ENCODE peak calls at places on chromosome 17, in five cellular contexts. G is neural progenitor cell, P is GM23248, K is GM23338, W is PC-3. M is an unnamed sample. For H3F3A, the result is how much of the 10 kb centered on the place peaks cover.

GRCh38 chr17:36674278-36674650 is 72.9 kb downstream of the MRM1 start:
- DNase-seq in G (no peak), K (no peak), W (no peak), P (no peak), M (no peak)

GRCh38 chr17:35438433-35438832 is 6.1 kb upstream of the SLFN12 start:
- DNase-seq in K (no peak), G (no peak), W (no peak), P (no peak), M (no peak)

GRCh38 chr17:31007695-31008373 is 37.0 kb downstream of the RNF135 start:
- DNase-seq in G (no peak), W (no peak), P (no peak), K (no peak), M (no peak)

GRCh38 chr17:42067371-42068180 is 17.2 kb upstream of the C17orf113 start:
- DNase-seq in G (peak), W (peak), P (peak), K (peak), M (peak)

GRCh38 chr17:75346906-75347305 is 57.7 kb upstream of the SLC25A19 start:
- DNase-seq in G (peak), K (peak), W (no peak), P (peak), M (peak)

GRCh38 chr17:35944151-35944550 is 638 bp upstream of the LYZL6 start:
- DNase-seq in K (no peak), P (no peak), W (no peak), G (no peak), M (no peak)

GRCh38 chr17:31678431-31678830 is 180.6 kb downstream of the COPRS start:
- DNase-seq in W (peak), G (no peak), P (peak), K (no peak), M (peak)

GRCh38 chr17:45948881-45949624 is 50.0 kb upstream of the STH start:
- DNase-seq in G (peak), P (peak), K (peak), W (peak), M (peak)

GRCh38 chr17:50593321-50593720 is 32.8 kb downstream of the CACNA1G start:
- DNase-seq in W (no peak), P (no peak), G (peak), K (peak), M (no peak)

GRCh38 chr17:78415821-78416301 is 37.4 kb downstream of the PGS1 start:
- DNase-seq in P (no peak), W (no peak), K (no peak), G (no peak), M (no peak)

DNA sequence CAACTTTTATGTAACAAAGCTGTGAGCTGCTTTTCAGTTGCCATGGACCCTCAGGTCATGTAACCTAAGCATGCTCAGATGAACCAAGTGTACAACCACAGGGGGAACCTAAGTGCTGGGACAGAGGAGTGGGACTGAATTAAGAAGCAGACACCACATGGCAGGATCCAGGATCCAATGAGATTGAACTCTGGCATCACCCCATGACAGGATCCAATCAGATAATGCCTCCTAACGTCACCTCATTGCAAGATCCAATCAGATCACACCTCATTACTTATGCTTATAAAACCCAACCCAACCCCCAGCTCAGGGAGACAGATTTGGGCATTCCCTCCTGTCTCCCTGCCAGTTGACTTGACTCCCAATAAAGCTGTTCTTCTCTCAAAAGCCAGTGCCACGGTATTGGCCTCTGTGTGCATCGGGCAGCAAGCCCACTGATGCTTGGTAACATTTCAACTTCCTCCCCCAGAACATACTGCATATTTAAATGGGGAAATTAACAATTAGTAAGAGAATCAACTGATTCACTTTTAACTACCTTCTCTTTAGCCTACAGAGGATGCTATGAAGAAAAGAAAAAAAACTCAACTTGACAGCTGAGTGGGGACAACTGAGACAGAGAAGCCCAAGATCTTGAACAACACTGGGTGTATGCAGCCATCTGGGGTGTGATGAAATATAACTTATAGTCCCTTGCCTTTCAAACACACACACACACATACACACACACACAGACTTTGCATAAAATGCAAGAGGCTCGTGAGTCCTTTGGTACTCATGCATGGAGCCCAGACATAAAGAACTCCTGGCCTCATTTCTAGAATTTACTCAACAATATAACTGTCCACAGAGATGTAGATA is 148.4 kb downstream of the SLC39A11 start:
- DNase-seq in W (no peak), K (no peak), P (no peak), G (no peak), M (no peak)
- H3K27ac ChIP-seq in W (no peak), K (no peak), P (no peak), G (no peak), M (no peak)

GRCh38 chr17:13351046-13351445 is 250.7 kb downstream of the HS3ST3A1 start:
- DNase-seq in P (peak), W (peak), G (no peak), K (no peak), M (no peak)
- TF ChIP-seq EZH2 in P (no peak), W (no peak), G (no peak), K (no peak), M (no peak)

GRCh38 chr17:62825182-62825581 is 17.1 kb upstream of the MARCHF10 start:
- DNase-seq in P (no peak), W (no peak), G (no peak), K (no peak), M (no peak)

GRCh38 chr17:62822080-62822904 is 14.2 kb upstream of the MARCHF10 start:
- DNase-seq in K (no peak), W (no peak), P (no peak), G (no peak), M (no peak)

GRCh38 chr17:62821213-62822079 is 13.3 kb upstream of the MARCHF10 start:
- DNase-seq in P (no peak), W (no peak), G (no peak), K (no peak), M (no peak)

GRCh38 chr17:62824290-62825135 is 16.4 kb upstream of the MARCHF10 start:
- DNase-seq in W (peak), P (peak), G (peak), K (peak), M (peak)

GRCh38 chr17:62823111-62823895 is 15.2 kb upstream of the MARCHF10 start:
- DNase-seq in G (no peak), K (no peak), W (peak), P (peak), M (peak)
- H3F3A ChIP-seq in G (under half), K (under half), W (under half), P (half or more), M (half or more)

DNA sequence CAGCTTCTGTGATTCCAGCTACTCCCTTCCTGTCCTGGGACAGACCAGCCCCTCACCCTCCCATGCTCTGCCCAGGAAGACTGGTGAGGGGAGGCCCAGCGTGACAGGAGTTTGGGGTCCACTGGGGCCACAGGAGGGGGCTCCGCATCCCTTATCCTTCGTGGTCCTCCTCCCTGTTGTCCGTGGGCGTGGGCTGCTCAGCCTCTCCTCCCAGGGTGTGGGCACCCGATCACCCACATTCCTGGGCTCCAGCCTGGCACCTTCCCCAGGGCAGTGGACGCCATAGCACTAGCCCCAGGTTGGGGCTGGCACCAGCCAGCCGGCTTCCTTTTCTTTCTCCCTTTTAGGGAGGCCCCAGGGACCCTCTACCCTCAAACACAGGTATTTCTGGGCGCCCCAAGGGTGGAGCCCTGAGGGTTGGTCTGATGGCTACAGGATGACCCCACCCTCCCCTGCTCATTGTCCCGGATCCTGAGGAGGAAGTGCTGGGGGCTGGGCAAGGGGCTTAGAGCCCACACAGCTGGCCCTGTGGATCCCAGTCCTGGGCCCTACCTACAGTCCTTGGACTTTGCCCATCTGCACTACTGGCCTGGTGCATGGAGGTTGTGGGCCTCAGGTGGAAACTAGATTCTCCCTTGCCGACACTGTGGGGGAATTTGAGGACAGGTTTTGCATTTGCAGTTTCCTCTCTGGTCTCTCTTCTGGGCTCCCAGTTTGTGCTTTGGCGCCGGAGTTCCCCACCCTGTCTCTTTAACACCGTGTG is 1.1 kb downstream of the KIF1C start:
- DNase-seq in K (peak), W (peak), P (peak), G (peak), M (peak)
- H3K27ac ChIP-seq in K (peak), W (no peak), P (no peak), G (no peak), M (no peak)

GRCh38 chr17:79777166-79777843 is 643 bp upstream of the CBX2 start:
- DNase-seq in G (peak), P (peak), W (peak), K (peak), M (peak)
- TF ChIP-seq EZH2 in G (peak), P (peak), W (no peak), K (no peak), M (no peak)

GRCh38 chr17:77200711-77201110 is 59.9 kb downstream of the SEC14L1 start:
- DNase-seq in P (peak), G (no peak), K (no peak), W (no peak), M (no peak)
- H3F3A ChIP-seq in P (under half), G (under half), K (under half), W (under half), M (under half)

M was measured in PC-9.